ENCODE peak calls at places on chromosomes 1 and 21, in eight cellular contexts. S is AG04450; C is CD8-positive, alpha-beta T cell; K is aorta; E is CD8-positive, alpha-beta memory T cell; F is esophagus squamous epithelium; B is stomach; Z is breast epithelium. X is an unnamed sample.

GRCh38 chr1:32138965-32139364 is 31.1 kb downstream of the KPNA6 start:
- DNase-seq in S (no peak), C (no peak), K (no peak), E (no peak), F (no peak), B (no peak), Z (no peak), X (no peak)

GRCh38 chr1:66532798-66533783 is 862 bp upstream of the SGIP1 start:
- DNase-seq in S (peak), C (no peak), K (peak), E (no peak), F (no peak), B (no peak), Z (no peak), X (no peak)

GRCh38 chr1:223783676-223784075 is 62.1 kb downstream of the TP53BP2 start:
- DNase-seq in S (no peak), C (no peak), K (no peak), E (no peak), F (no peak), B (no peak), Z (no peak), X (no peak)

GRCh38 chr1:147577033-147577773 is 35.9 kb downstream of the BCL9 start:
- DNase-seq in S (no peak), C (no peak), K (no peak), E (no peak), F (no peak), B (no peak), Z (no peak), X (no peak)

GRCh38 chr21:35984654-35985366 is 75.5 kb downstream of the SETD4 start:
- DNase-seq in S (no peak), C (no peak), K (no peak), E (no peak), F (no peak), B (no peak), Z (no peak), X (no peak)

GRCh38 chr1:224340711-224341384 is 10.9 kb upstream of the NVL start:
- DNase-seq in S (no peak), C (peak), K (peak), E (no peak), F (no peak), B (peak), Z (no peak), X (no peak)

GRCh38 chr1:146036990-146037646 is 15.6 kb upstream of the HJV start:
- DNase-seq in S (peak), C (peak), K (peak), E (peak), F (no peak), B (peak), Z (peak), X (no peak)

GRCh38 chr1:16141573-16142336 is 14.1 kb downstream of the EPHA2 start:
- DNase-seq in S (no peak), C (no peak), K (no peak), E (no peak), F (no peak), B (no peak), Z (peak), X (no peak)

GRCh38 chr1:36297062-36297461 is 9.1 kb upstream of the SH3D21 start:
- DNase-seq in S (no peak), C (no peak), K (no peak), E (no peak), F (no peak), B (no peak), Z (peak), X (no peak)

GRCh38 chr21:29085106-29085752 is 11.8 kb upstream of the CCT8 start:
- DNase-seq in S (no peak), C (no peak), K (no peak), E (no peak), F (no peak), B (no peak), Z (no peak), X (no peak)

GRCh38 chr1:58649555-58649954 is 50.3 kb downstream of the MYSM1 start:
- DNase-seq in S (no peak), C (peak), K (no peak), E (no peak), F (no peak), B (peak), Z (no peak), X (no peak)

GRCh38 chr21:10466200-10466599 is 55.2 kb upstream of the TPTE start:
- DNase-seq in S (no peak), C (no peak), K (no peak), E (no peak), F (no peak), B (no peak), Z (no peak), X (no peak)

GRCh38 chr1:33656467-33656866 is 184.0 kb downstream of the ZSCAN20 start:
- DNase-seq in S (no peak), C (no peak), K (no peak), E (no peak), F (no peak), B (no peak), Z (no peak), X (no peak)

GRCh38 chr1:185279571-185279970 is 37.5 kb downstream of the IVNS1ABP start:
- DNase-seq in S (no peak), C (no peak), K (no peak), E (no peak), F (no peak), B (no peak), Z (no peak), X (no peak)

GRCh38 chr1:85027242-85027983 is 20.9 kb downstream of the MCOLN3 start:
- DNase-seq in S (no peak), C (peak), K (no peak), E (no peak), F (no peak), B (no peak), Z (no peak), X (no peak)

GRCh38 chr21:42844411-42845113 is 34.8 kb downstream of the WDR4 start:
- DNase-seq in S (no peak), C (no peak), K (peak), E (no peak), F (no peak), B (peak), Z (peak), X (peak)

GRCh38 chr21:41954654-41955499 is 1.1 kb upstream of the C2CD2 start:
- DNase-seq in S (no peak), C (no peak), K (no peak), E (no peak), F (no peak), B (no peak), Z (no peak), X (no peak)

GRCh38 chr1:103942029-103942428 is 192.3 kb downstream of the AMY1C start:
- DNase-seq in S (no peak), C (no peak), K (no peak), E (no peak), F (no peak), B (no peak), Z (no peak), X (no peak)

GRCh38 chr1:201026746-201027145 is 3.2 kb upstream of the KIF21B start:
- DNase-seq in S (no peak), C (no peak), K (no peak), E (no peak), F (no peak), B (no peak), Z (no peak), X (no peak)

GRCh38 chr1:38600286-38600685 is 259.3 kb downstream of the RRAGC start:
- DNase-seq in S (no peak), C (no peak), K (no peak), E (no peak), F (no peak), B (no peak), Z (no peak), X (no peak)

GRCh38 chr1:36400825-36401601 is 3.3 kb upstream of the LSM10 start:
- DNase-seq in S (no peak), C (peak), K (peak), E (peak), F (peak), B (peak), Z (peak), X (no peak)

GRCh38 chr1:178627037-178627436 is 98.0 kb upstream of the RALGPS2 start:
- DNase-seq in S (no peak), C (no peak), K (no peak), E (no peak), F (no peak), B (no peak), Z (no peak), X (no peak)

DNA sequence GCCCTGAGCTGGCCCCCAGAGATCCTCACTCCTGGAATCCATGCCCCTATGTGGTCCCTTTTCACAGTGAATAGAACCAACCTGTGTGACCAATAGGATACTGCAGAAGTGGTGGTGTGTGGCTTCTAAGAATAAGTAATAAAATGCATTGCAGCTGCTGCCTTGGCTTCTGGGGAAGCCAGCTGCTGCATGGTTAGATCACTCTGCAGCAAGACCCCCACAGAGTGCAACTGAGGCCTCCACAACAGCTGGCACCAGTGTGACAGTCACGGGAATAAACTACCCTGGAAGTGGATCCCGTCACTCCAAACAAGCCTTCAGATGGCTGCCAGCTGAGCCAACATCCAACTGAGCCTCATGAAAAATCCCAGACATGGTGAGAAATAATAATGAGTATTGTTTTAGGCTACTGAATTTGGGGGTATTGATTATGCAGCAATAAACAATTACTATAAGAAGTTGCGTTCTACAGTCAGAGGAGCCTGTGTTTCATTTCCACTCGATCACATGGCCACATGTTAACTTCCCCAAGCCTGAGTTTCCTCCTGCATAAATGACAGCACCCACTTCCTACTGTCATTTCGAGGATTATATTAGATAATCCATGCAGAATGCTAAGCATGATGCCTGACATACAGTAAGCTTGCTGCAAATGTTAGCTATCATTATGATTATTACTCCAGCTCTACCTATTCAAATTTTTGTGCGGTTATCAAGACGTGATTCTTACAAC is 20.8 kb upstream of the COG2 start:
- DNase-seq in S (no peak), C (no peak), K (no peak), E (no peak), F (no peak), B (no peak), Z (no peak), X (no peak)
- H3K27ac ChIP-seq in S (no peak), C (no peak), K (no peak), E (no peak), F (no peak), B (no peak), Z (no peak), X (no peak)

DNA sequence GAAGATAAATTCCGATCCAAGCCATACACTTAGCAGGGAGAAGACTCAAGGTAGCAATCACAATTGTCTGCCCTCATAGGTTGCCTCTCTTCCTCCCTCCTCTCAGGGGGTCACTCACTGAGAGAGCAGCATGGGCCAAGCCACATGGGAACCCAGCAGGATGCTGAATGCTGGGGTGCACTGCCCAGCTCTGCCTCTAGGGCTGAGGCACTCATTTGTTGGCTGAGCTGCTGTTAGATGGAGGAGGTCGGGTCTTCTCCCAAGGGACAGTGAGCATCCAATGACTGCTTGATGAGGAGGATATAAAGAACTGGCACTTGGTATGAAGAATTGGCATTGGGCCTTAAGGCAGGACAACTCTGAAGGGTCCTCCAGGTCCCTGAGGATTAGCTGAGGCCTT is 418.8 kb downstream of the SIPA1L2 start:
- DNase-seq in S (no peak), C (no peak), K (no peak), E (no peak), F (no peak), B (no peak), Z (no peak), X (no peak)
- H3K4me3 ChIP-seq in S (no peak), C (no peak), K (no peak), E (no peak), F (no peak), B (no peak), Z (no peak), X (no peak)

DNA sequence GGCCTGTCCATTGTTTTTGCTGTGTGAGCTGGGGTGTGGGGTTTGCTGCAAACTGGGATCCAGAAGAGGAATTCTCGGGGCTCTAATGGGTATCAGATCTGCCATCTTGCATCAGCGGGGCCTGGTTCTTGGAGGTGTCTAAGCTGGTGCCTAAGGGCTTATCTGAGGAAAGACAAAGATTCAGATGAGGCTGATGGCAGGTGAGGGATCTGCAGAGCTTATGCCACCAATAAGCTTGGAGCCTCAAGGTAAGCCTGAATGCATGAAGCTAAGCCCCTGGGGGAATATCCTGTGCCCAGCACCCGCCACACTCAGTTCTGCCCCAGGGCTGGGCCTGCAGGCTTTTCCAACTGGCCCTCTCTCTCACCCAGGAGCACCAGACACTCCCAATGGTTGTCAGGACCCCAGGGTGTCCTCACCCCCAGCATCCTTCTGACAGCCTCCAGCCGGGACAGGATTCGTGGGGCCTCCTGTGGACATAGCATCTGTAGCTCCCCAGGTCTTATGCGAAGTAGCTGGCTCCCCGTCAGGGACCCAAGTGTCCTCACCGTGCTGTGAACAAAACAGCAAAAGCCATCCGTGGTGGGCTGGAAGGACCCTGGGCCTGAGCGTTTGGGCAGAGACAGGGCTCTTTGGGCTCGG is 9.5 kb upstream of the GSTM3 start:
- DNase-seq in S (no peak), C (no peak), K (no peak), E (no peak), F (no peak), B (no peak), Z (no peak), X (no peak)
- H3K27ac ChIP-seq in S (no peak), C (no peak), K (no peak), E (no peak), F (no peak), B (no peak), Z (no peak), X (no peak)

GRCh38 chr1:44807364-44808062 is 362 bp upstream of the DYNLT4 start:
- DNase-seq in S (peak), C (peak), K (peak), E (peak), F (peak), B (peak), Z (peak), X (peak)
- H3K4me3 ChIP-seq in S (peak), C (peak), K (no peak), E (peak), F (peak), B (no peak), Z (peak), X (no peak)